ENCODE peak calls at places on chromosome 11, in seven cellular contexts. X, H, J, C, U, E and Z are unnamed samples.

GRCh38 chr11:131629925-131630324 is 259.5 kb downstream of the NTM start:
- DNase-seq in E (no peak), H (no peak), X (no peak), U (no peak), C (no peak), J (no peak), Z (no peak)

GRCh38 chr11:61799665-61800284 is 7.1 kb downstream of the FEN1 start:
- DNase-seq in J (no peak), H (no peak), X (no peak), C (no peak), U (no peak), E (no peak), Z (no peak)

GRCh38 chr11:108609681-108610080 is 16.1 kb upstream of the EXPH5 start:
- DNase-seq in X (peak; percentile 34), H (no peak), J (no peak), C (peak; percentile 35), E (no peak), U (no peak), Z (no peak)

GRCh38 chr11:16809901-16810668 is 71.6 kb downstream of the C11orf58 start:
- DNase-seq in U (no peak), H (no peak), E (no peak), J (peak; percentile 65), X (no peak), C (peak; percentile 33), Z (no peak)

GRCh38 chr11:22920939-22921565 is 60.8 kb upstream of the CCDC179 start:
- DNase-seq in C (peak; percentile 76), H (no peak), E (no peak), J (peak; percentile 65), U (no peak), X (peak; percentile 55), Z (no peak)

GRCh38 chr11:108319541-108320145 is 96.8 kb downstream of the ATM start:
- DNase-seq in U (no peak), J (peak; percentile 15), C (peak; percentile 56), E (no peak), H (no peak), X (no peak), Z (no peak)

GRCh38 chr11:119262668-119263351 is 54.1 kb downstream of the MCAM start:
- DNase-seq in X (no peak), E (no peak), J (peak; percentile 71), C (peak; percentile 57), H (no peak), U (peak; percentile 63), Z (no peak)

GRCh38 chr11:12066056-12066798 is 44.2 kb upstream of the MICAL2 start:
- DNase-seq in H (no peak), J (peak; percentile 54), E (peak; percentile 31), C (peak; percentile 98), U (no peak), X (peak; percentile 98), Z (no peak)

GRCh38 chr11:61545921-61546320 is 35.0 kb downstream of the SYT7 start:
- DNase-seq in U (no peak), X (no peak), C (no peak), E (no peak), H (no peak), J (no peak), Z (no peak)

GRCh38 chr11:120391854-120392253 is 55.6 kb downstream of the ARHGEF12 start:
- DNase-seq in E (no peak), C (peak; percentile 30), X (no peak), U (no peak), J (peak; percentile 23), H (no peak), Z (no peak)

GRCh38 chr11:96001037-96001436 is 77.1 kb upstream of the MTMR2 start:
- DNase-seq in X (no peak), C (peak; percentile 92), H (peak; percentile 86), U (no peak), E (no peak), J (no peak), Z (peak; percentile 84)

GRCh38 chr11:111719379-111719778 is 46.8 kb downstream of the PPP2R1B start:
- DNase-seq in X (no peak), H (no peak), J (peak; percentile 46), C (peak; percentile 47), E (no peak), U (no peak), Z (no peak)

GRCh38 chr11:119377112-119377901 is 4.2 kb downstream of the USP2 start:
- DNase-seq in H (no peak), J (no peak), C (no peak), U (no peak), X (no peak), E (peak; percentile 41), Z (no peak)

GRCh38 chr11:13668102-13668956 is at the start of gene FAR1:
- DNase-seq in J (peak; percentile 100), H (peak; percentile 97), U (peak; percentile 95), E (peak; percentile 89), X (peak; percentile 98), C (peak; percentile 99), Z (peak; percentile 90)
- TF ChIP-seq CTCF in J (peak; percentile 71), H (peak; percentile 63), U (peak; percentile 59), E (peak; percentile 47), X (peak; percentile 54), C (peak; percentile 62), Z (peak; percentile 68)

DNA sequence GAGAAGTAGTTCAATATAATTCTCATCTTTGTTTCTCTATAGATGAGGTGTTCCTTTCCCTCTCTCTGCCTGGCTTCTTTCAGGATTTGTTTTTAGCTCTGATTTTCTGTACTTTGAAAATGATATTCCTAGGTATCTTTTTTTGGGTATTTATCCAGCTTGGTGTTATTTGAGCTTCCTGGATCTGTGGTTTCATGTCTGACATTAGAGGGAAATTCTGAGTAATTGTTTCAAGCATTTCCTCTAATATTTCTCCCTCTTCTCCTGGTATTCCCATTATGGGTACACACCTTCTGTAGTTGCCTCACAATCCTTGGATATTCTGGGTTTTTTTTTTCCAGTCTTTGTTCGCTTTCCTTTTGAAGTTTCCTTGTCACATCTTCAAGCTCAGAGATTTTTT is 5.6 kb downstream of the CCDC81 start:
- DNase-seq in H (no peak), E (no peak), U (no peak), X (no peak), J (peak; percentile 41), C (no peak), Z (no peak)
- TF ChIP-seq POLR2A in H (no peak), E (no peak), U (no peak), X (no peak), J (no peak), C (no peak), Z (no peak)

GRCh38 chr11:13667795-13668101 is 720 bp upstream of the FAR1 start:
- DNase-seq in C (no peak), J (no peak), E (no peak), X (no peak), U (no peak), H (no peak), Z (no peak)
- H3K4me1 ChIP-seq in C (no peaks in the 10 kb centered on the region), J (peaks cover 20% of the 10 kb centered on the region), E (no peaks in the 10 kb centered on the region), X (peaks cover 25% of the 10 kb centered on the region), U (peaks cover 17% of the 10 kb centered on the region), H (peaks cover 4% of the 10 kb centered on the region), Z (peaks cover 11% of the 10 kb centered on the region)

GRCh38 chr11:43931717-43932039 is 10.8 kb upstream of the C11orf96 start:
- DNase-seq in X (peak; percentile 13), C (no peak), H (no peak), E (no peak), U (no peak), J (no peak), Z (no peak)
- TF ChIP-seq CTCF in X (no peak), C (peak; percentile 13), H (peak; percentile 27), E (no peak), U (no peak), J (no peak), Z (no peak)

DNA sequence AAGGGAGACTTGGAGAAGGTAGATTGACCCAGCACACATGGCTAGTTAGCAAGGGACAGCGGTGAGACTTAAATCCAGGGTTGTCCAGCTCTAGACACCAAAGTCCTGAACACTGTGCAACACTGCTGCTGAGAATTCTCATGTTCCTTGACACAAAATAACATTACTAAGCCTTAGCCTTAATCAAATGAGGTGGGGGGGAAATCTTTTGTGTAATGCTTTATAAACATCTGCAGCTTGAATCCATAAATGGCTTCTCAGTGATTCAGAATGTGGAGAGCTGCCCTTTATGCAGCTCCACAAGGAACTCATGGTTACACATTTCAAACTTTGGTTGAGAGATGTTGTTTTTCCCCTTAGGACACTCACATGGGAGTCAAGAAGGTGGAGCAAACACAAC is 80.0 kb downstream of the CD44 start:
- DNase-seq in X (no peak), E (no peak), H (no peak), J (no peak), U (no peak), C (peak; percentile 87), Z (no peak)
- TF ChIP-seq POLR2A in X (no peak), E (no peak), H (no peak), J (no peak), U (no peak), C (no peak), Z (no peak)

GRCh38 chr11:121455115-121455514 is 2.3 kb upstream of the SORL1-AS1 start:
- DNase-seq in J (no peak), X (no peak), H (no peak), E (no peak), C (no peak), U (no peak), Z (no peak)
- H3K4me1 ChIP-seq in J (no peaks in the 10 kb centered on the region), X (no peaks in the 10 kb centered on the region), H (peaks cover 3% of the 10 kb centered on the region), E (peaks cover 48% of the 10 kb centered on the region), C (no peaks in the 10 kb centered on the region), U (peaks cover 30% of the 10 kb centered on the region), Z (no peaks in the 10 kb centered on the region)

DNA sequence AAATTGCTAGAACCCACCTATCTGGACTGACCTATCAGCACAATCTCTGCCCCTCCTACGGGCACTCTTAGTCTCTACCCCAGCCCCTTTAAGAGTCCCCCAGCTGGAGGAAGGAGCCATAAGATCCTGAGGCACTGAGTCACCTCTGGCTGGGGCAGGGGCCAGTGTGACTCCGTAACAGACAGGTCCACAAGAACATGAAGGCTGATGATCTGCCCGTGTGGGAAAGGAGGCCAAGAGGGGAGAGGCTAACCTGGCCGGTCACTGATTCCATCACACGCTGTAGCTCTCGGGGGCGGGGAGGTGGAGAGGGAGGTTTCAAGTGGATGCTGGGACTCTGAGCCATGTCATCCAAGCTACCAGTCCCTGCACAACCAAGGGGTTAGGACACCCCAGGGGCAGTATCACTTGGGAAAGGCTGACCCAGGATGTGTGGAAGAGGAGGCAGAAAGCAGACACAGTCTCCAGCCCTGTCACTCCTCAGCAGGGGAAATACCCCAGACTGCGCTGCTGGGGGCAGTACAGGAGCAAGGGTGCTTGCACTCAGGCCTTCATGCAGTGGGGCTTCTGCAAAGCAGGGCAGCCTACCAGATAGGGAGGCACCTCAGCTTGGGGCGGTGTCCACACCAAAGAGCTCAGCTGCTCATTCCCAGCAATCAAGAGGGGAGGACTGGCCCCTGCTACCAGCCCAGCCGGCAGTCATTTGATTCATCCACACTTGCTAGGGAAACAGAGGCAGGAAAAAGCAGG is 22.3 kb downstream of the ARHGAP1 start:
- DNase-seq in X (peak; percentile 30), H (peak; percentile 21), J (no peak), C (peak; percentile 60), U (no peak), E (no peak), Z (no peak)
- TF ChIP-seq CTCF in X (no peak), H (no peak), J (no peak), C (peak; percentile 4), U (no peak), E (no peak), Z (no peak)